ENCODE peak calls at places on chromosomes 1 and 21, in ten cellular contexts. One of them, this sample, is unnamed.

GRCh38 chr1:230507671-230508407 is 81.7 kb upstream of the PGBD5 start:
- DNase-seq in heart left ventricle: no peak
- DNase-seq in GM20000: no peak
- DNase-seq in colonic mucosa: peak
- DNase-seq in neural progenitor cell: no peak
- DNase-seq in fibroblast of lung: peak
- DNase-seq in astrocyte of the spinal cord: no peak
- DNase-seq in nephron progenitor cell: no peak
- DNase-seq in suprapubic skin: no peak
- DNase-seq in esophagus squamous epithelium: no peak
- DNase-seq in this sample: no peak

GRCh38 chr1:243495442-243496172 is 239.8 kb downstream of the SDCCAG8 start:
- DNase-seq in heart left ventricle: no peak
- DNase-seq in GM20000: peak
- DNase-seq in colonic mucosa: no peak
- DNase-seq in neural progenitor cell: no peak
- DNase-seq in fibroblast of lung: peak
- DNase-seq in astrocyte of the spinal cord: peak
- DNase-seq in nephron progenitor cell: no peak
- DNase-seq in suprapubic skin: no peak
- DNase-seq in esophagus squamous epithelium: no peak
- DNase-seq in this sample: no peak

GRCh38 chr1:178774263-178774662 is 49.2 kb downstream of the RALGPS2 start:
- DNase-seq in heart left ventricle: no peak
- DNase-seq in GM20000: no peak
- DNase-seq in colonic mucosa: no peak
- DNase-seq in neural progenitor cell: no peak
- DNase-seq in fibroblast of lung: peak
- DNase-seq in astrocyte of the spinal cord: peak
- DNase-seq in nephron progenitor cell: no peak
- DNase-seq in suprapubic skin: no peak
- DNase-seq in esophagus squamous epithelium: no peak
- DNase-seq in this sample: no peak

GRCh38 chr1:56709269-56709880 is 64.3 kb downstream of the PRKAA2 start:
- DNase-seq in heart left ventricle: no peak
- DNase-seq in GM20000: peak
- DNase-seq in colonic mucosa: no peak
- DNase-seq in neural progenitor cell: peak
- DNase-seq in fibroblast of lung: peak
- DNase-seq in astrocyte of the spinal cord: peak
- DNase-seq in nephron progenitor cell: peak
- DNase-seq in suprapubic skin: no peak
- DNase-seq in esophagus squamous epithelium: no peak
- DNase-seq in this sample: no peak

GRCh38 chr1:6053206-6053546 is 7.5 kb downstream of the KCNAB2 start:
- DNase-seq in heart left ventricle: no peak
- DNase-seq in GM20000: no peak
- DNase-seq in colonic mucosa: no peak
- DNase-seq in neural progenitor cell: no peak
- DNase-seq in fibroblast of lung: no peak
- DNase-seq in astrocyte of the spinal cord: no peak
- DNase-seq in nephron progenitor cell: no peak
- DNase-seq in suprapubic skin: no peak
- DNase-seq in esophagus squamous epithelium: no peak
- DNase-seq in this sample: peak

GRCh38 chr1:168512864-168513595 is 30.8 kb downstream of the XCL2 start:
- DNase-seq in heart left ventricle: no peak
- DNase-seq in GM20000: no peak
- DNase-seq in colonic mucosa: no peak
- DNase-seq in neural progenitor cell: no peak
- DNase-seq in fibroblast of lung: no peak
- DNase-seq in astrocyte of the spinal cord: no peak
- DNase-seq in nephron progenitor cell: no peak
- DNase-seq in suprapubic skin: no peak
- DNase-seq in esophagus squamous epithelium: no peak
- DNase-seq in this sample: no peak

GRCh38 chr1:224697888-224698450 is 81.9 kb downstream of the CNIH3 start:
- DNase-seq in heart left ventricle: no peak
- DNase-seq in GM20000: no peak
- DNase-seq in colonic mucosa: no peak
- DNase-seq in neural progenitor cell: peak
- DNase-seq in fibroblast of lung: no peak
- DNase-seq in astrocyte of the spinal cord: no peak
- DNase-seq in nephron progenitor cell: no peak
- DNase-seq in suprapubic skin: no peak
- DNase-seq in esophagus squamous epithelium: no peak
- DNase-seq in this sample: no peak

GRCh38 chr21:31180256-31181088 is 142.2 kb upstream of the KRTAP19-8 start:
- DNase-seq in heart left ventricle: no peak
- DNase-seq in GM20000: peak
- DNase-seq in colonic mucosa: no peak
- DNase-seq in neural progenitor cell: peak
- DNase-seq in fibroblast of lung: peak
- DNase-seq in astrocyte of the spinal cord: peak
- DNase-seq in nephron progenitor cell: no peak
- DNase-seq in suprapubic skin: no peak
- DNase-seq in esophagus squamous epithelium: no peak
- DNase-seq in this sample: no peak

GRCh38 chr1:37537378-37537777 is 16.7 kb downstream of the SNIP1 start:
- DNase-seq in heart left ventricle: no peak
- DNase-seq in GM20000: no peak
- DNase-seq in colonic mucosa: no peak
- DNase-seq in neural progenitor cell: no peak
- DNase-seq in fibroblast of lung: peak
- DNase-seq in astrocyte of the spinal cord: peak
- DNase-seq in nephron progenitor cell: no peak
- DNase-seq in suprapubic skin: no peak
- DNase-seq in esophagus squamous epithelium: no peak
- DNase-seq in this sample: no peak

GRCh38 chr1:234963180-234963903 is 165.3 kb downstream of the TOMM20 start:
- DNase-seq in heart left ventricle: peak
- DNase-seq in GM20000: peak
- DNase-seq in colonic mucosa: peak
- DNase-seq in neural progenitor cell: no peak
- DNase-seq in fibroblast of lung: peak
- DNase-seq in astrocyte of the spinal cord: peak
- DNase-seq in nephron progenitor cell: no peak
- DNase-seq in suprapubic skin: peak
- DNase-seq in esophagus squamous epithelium: peak
- DNase-seq in this sample: no peak

GRCh38 chr1:14824314-14824915 is 225.9 kb downstream of the KAZN start:
- DNase-seq in heart left ventricle: no peak
- DNase-seq in GM20000: no peak
- DNase-seq in colonic mucosa: no peak
- DNase-seq in neural progenitor cell: no peak
- DNase-seq in fibroblast of lung: no peak
- DNase-seq in astrocyte of the spinal cord: no peak
- DNase-seq in nephron progenitor cell: no peak
- DNase-seq in suprapubic skin: no peak
- DNase-seq in esophagus squamous epithelium: no peak
- DNase-seq in this sample: no peak

GRCh38 chr21:37281993-37282392 is 14.9 kb upstream of the VPS26C start:
- DNase-seq in heart left ventricle: no peak
- DNase-seq in GM20000: no peak
- DNase-seq in colonic mucosa: no peak
- DNase-seq in neural progenitor cell: peak
- DNase-seq in fibroblast of lung: no peak
- DNase-seq in astrocyte of the spinal cord: no peak
- DNase-seq in nephron progenitor cell: no peak
- DNase-seq in suprapubic skin: no peak
- DNase-seq in esophagus squamous epithelium: no peak
- DNase-seq in this sample: peak

GRCh38 chr21:37582613-37583012 is 216.0 kb downstream of the DYRK1A start:
- DNase-seq in heart left ventricle: no peak
- DNase-seq in GM20000: peak
- DNase-seq in colonic mucosa: no peak
- DNase-seq in neural progenitor cell: peak
- DNase-seq in fibroblast of lung: peak
- DNase-seq in astrocyte of the spinal cord: peak
- DNase-seq in nephron progenitor cell: no peak
- DNase-seq in suprapubic skin: no peak
- DNase-seq in esophagus squamous epithelium: no peak
- DNase-seq in this sample: no peak

GRCh38 chr1:178821134-178821866 is 49.6 kb downstream of the ANGPTL1 start:
- DNase-seq in heart left ventricle: no peak
- DNase-seq in GM20000: no peak
- DNase-seq in colonic mucosa: no peak
- DNase-seq in neural progenitor cell: no peak
- DNase-seq in fibroblast of lung: no peak
- DNase-seq in astrocyte of the spinal cord: no peak
- DNase-seq in nephron progenitor cell: no peak
- DNase-seq in suprapubic skin: no peak
- DNase-seq in esophagus squamous epithelium: no peak
- DNase-seq in this sample: no peak

DNA sequence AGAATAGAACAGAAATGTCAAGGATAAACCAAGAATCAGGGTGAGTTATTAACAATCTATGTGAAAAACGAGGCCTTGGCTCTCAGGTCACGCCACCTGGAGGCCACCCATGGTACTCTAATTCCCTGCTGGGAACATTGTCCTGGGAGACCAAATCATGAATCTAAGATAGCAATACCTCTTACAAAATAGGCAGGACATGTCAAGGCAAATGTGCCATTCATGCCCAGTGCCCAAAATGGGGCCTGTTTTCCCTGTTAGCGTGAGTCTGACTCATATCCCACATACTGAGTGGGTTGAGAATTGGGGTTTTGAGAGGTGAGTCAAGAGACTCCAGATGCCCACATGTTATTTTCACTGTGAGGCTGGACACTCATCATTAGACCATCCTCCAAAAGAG is 380.8 kb downstream of the HHIPL2 start:
- DNase-seq in heart left ventricle: no peak
- DNase-seq in GM20000: peak
- DNase-seq in colonic mucosa: peak
- DNase-seq in neural progenitor cell: peak
- DNase-seq in fibroblast of lung: peak
- DNase-seq in astrocyte of the spinal cord: peak
- DNase-seq in nephron progenitor cell: peak
- DNase-seq in suprapubic skin: no peak
- DNase-seq in esophagus squamous epithelium: no peak
- DNase-seq in this sample: peak
- TF ChIP-seq CTCF in heart left ventricle: peak
- TF ChIP-seq CTCF in GM20000: peak
- TF ChIP-seq CTCF in colonic mucosa: peak
- TF ChIP-seq CTCF in neural progenitor cell: peak
- TF ChIP-seq CTCF in fibroblast of lung: peak
- TF ChIP-seq CTCF in astrocyte of the spinal cord: peak
- TF ChIP-seq CTCF in nephron progenitor cell: peak
- TF ChIP-seq CTCF in suprapubic skin: no peak
- TF ChIP-seq CTCF in esophagus squamous epithelium: peak
- TF ChIP-seq CTCF in this sample: peak

GRCh38 chr1:53821380-53821779 is 16.7 kb downstream of the NDC1 start:
- DNase-seq in heart left ventricle: no peak
- DNase-seq in GM20000: no peak
- DNase-seq in colonic mucosa: no peak
- DNase-seq in neural progenitor cell: no peak
- DNase-seq in fibroblast of lung: no peak
- DNase-seq in astrocyte of the spinal cord: no peak
- DNase-seq in nephron progenitor cell: no peak
- DNase-seq in suprapubic skin: no peak
- DNase-seq in esophagus squamous epithelium: no peak
- DNase-seq in this sample: no peak
- TF ChIP-seq CTCF in heart left ventricle: no peak
- TF ChIP-seq CTCF in GM20000: no peak
- TF ChIP-seq CTCF in colonic mucosa: no peak
- TF ChIP-seq CTCF in neural progenitor cell: no peak
- TF ChIP-seq CTCF in fibroblast of lung: no peak
- TF ChIP-seq CTCF in astrocyte of the spinal cord: no peak
- TF ChIP-seq CTCF in nephron progenitor cell: no peak
- TF ChIP-seq CTCF in suprapubic skin: no peak
- TF ChIP-seq CTCF in esophagus squamous epithelium: no peak
- TF ChIP-seq CTCF in this sample: no peak

GRCh38 chr1:77139389-77139788 is 79.8 kb downstream of the PIGK start:
- DNase-seq in heart left ventricle: no peak
- DNase-seq in GM20000: no peak
- DNase-seq in colonic mucosa: no peak
- DNase-seq in neural progenitor cell: no peak
- DNase-seq in fibroblast of lung: no peak
- DNase-seq in astrocyte of the spinal cord: no peak
- DNase-seq in nephron progenitor cell: no peak
- DNase-seq in suprapubic skin: no peak
- DNase-seq in esophagus squamous epithelium: no peak
- DNase-seq in this sample: no peak

GRCh38 chr1:77146270-77146669 is 73.0 kb downstream of the PIGK start:
- DNase-seq in heart left ventricle: no peak
- DNase-seq in GM20000: no peak
- DNase-seq in colonic mucosa: no peak
- DNase-seq in neural progenitor cell: no peak
- DNase-seq in fibroblast of lung: no peak
- DNase-seq in astrocyte of the spinal cord: no peak
- DNase-seq in nephron progenitor cell: no peak
- DNase-seq in suprapubic skin: no peak
- DNase-seq in esophagus squamous epithelium: no peak
- DNase-seq in this sample: no peak

GRCh38 chr1:77143529-77144121 is 75.6 kb downstream of the PIGK start:
- DNase-seq in heart left ventricle: no peak
- DNase-seq in GM20000: peak
- DNase-seq in colonic mucosa: no peak
- DNase-seq in neural progenitor cell: no peak
- DNase-seq in fibroblast of lung: peak
- DNase-seq in astrocyte of the spinal cord: peak
- DNase-seq in nephron progenitor cell: no peak
- DNase-seq in suprapubic skin: no peak
- DNase-seq in esophagus squamous epithelium: no peak
- DNase-seq in this sample: no peak
- TF ChIP-seq CTCF in heart left ventricle: peak
- TF ChIP-seq CTCF in GM20000: no peak
- TF ChIP-seq CTCF in colonic mucosa: peak
- TF ChIP-seq CTCF in neural progenitor cell: peak
- TF ChIP-seq CTCF in fibroblast of lung: peak
- TF ChIP-seq CTCF in astrocyte of the spinal cord: peak
- TF ChIP-seq CTCF in nephron progenitor cell: no peak
- TF ChIP-seq CTCF in suprapubic skin: no peak
- TF ChIP-seq CTCF in esophagus squamous epithelium: peak
- TF ChIP-seq CTCF in this sample: peak

DNA sequence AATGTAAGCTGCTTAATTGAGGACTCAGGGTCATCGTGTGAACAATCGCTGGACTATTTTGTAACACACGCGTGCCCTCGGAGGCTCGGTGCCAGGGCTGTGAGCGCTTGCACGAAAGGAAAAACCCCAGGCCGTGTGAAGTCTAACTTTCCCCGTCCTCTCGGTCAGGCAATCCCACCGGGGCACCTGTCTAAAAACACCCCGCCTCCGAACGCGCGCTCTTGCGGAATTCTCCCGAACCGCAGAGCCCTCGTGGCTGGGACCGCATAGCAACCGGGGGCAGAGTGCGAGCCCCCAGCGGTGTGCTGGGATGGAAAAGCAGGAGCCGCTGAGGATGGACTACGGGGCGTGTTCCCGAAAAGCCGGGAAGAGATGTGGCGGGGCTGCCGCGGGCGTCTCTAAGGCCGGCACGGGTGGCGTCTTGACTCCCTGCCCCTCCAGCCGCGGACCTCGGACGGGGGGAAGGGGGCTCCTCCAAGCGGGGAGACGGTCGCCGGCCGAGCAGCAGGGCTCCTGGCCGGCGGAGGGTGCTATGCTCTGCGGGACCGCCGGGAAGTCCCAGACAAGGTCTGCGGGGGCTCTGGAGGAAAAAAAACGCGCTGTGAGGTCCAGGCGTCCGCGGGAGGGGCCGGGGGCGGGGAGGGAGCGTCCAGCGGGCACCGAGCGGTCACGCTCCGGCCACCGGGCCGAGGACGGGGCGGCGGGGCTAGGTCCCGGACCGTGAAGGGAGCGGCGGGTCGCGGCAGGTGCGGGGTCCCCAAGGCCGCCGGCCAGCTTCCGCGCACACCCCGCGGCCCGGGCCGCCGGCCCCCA is 936 bp downstream of the ZBTB21 start:
- DNase-seq in heart left ventricle: peak
- DNase-seq in GM20000: peak
- DNase-seq in colonic mucosa: peak
- DNase-seq in neural progenitor cell: peak
- DNase-seq in fibroblast of lung: peak
- DNase-seq in astrocyte of the spinal cord: peak
- DNase-seq in nephron progenitor cell: peak
- DNase-seq in suprapubic skin: no peak
- DNase-seq in esophagus squamous epithelium: no peak
- DNase-seq in this sample: peak
- TF ChIP-seq CTCF in heart left ventricle: no peak
- TF ChIP-seq CTCF in GM20000: peak
- TF ChIP-seq CTCF in colonic mucosa: no peak
- TF ChIP-seq CTCF in neural progenitor cell: peak
- TF ChIP-seq CTCF in fibroblast of lung: peak
- TF ChIP-seq CTCF in astrocyte of the spinal cord: peak
- TF ChIP-seq CTCF in nephron progenitor cell: no peak
- TF ChIP-seq CTCF in suprapubic skin: no peak
- TF ChIP-seq CTCF in esophagus squamous epithelium: no peak
- TF ChIP-seq CTCF in this sample: no peak

This sample was measured in glutamatergic neuron.